ENCODE peak calls at places on chromosomes 1 and 21, in six cellular contexts. C is GM23338, A is tibial nerve, R is hypothalamus, Q is IMR-90, M is fibroblast of lung. V is an unnamed sample.

GRCh38 chr1:160619742-160620277 is 27.0 kb downstream of the SLAMF1 start:
- DNase-seq in C (no peak), A (no peak), R (no peak), Q (no peak), M (no peak), V (no peak)

GRCh38 chr21:45361033-45361997 is 43.6 kb upstream of the COL18A1 start:
- DNase-seq in C (peak; percentile 60), A (no peak), R (no peak), Q (no peak), M (no peak), V (no peak)

GRCh38 chr1:14184346-14184963 is 414.0 kb upstream of the KAZN start:
- DNase-seq in C (no peak), A (no peak), R (no peak), Q (no peak), M (no peak), V (no peak)

GRCh38 chr21:41112740-41113692 is 54.9 kb upstream of the BACE2 start:
- DNase-seq in C (peak; percentile 11), A (no peak), R (peak; percentile 26), Q (peak; percentile 79), M (peak; percentile 81), V (no peak)

GRCh38 chr1:19861034-19861433 is 21.2 kb upstream of the OTUD3 start:
- DNase-seq in C (no peak), A (no peak), R (no peak), Q (peak; percentile 19), M (no peak), V (no peak)

GRCh38 chr1:114462963-114463362 is 48.0 kb downstream of the TRIM33 start:
- DNase-seq in C (no peak), A (no peak), R (no peak), Q (no peak), M (no peak), V (no peak)

GRCh38 chr1:30061292-30062204 is 661.8 kb downstream of the MATN1 start:
- DNase-seq in C (no peak), A (no peak), R (no peak), Q (no peak), M (no peak), V (no peak)

GRCh38 chr1:143735764-143736461 is 235.9 kb downstream of the FAM72C start:
- DNase-seq in C (peak; percentile 62), A (no peak), R (no peak), Q (no peak), M (no peak), V (peak; percentile 45)

GRCh38 chr21:43269461-43269860 is 100.7 kb downstream of the CRYAA start:
- DNase-seq in C (peak; percentile 59), A (no peak), R (no peak), Q (no peak), M (no peak), V (no peak)

GRCh38 chr1:147717706-147718097 is 42.7 kb downstream of the GJA5 start:
- DNase-seq in C (no peak), A (no peak), R (no peak), Q (no peak), M (no peak), V (peak; percentile 66)

GRCh38 chr1:233085566-233085965 is 135.2 kb downstream of the NTPCR start:
- DNase-seq in C (no peak), A (no peak), R (no peak), Q (peak; percentile 49), M (no peak), V (no peak)

GRCh38 chr1:238406098-238406497 is 515.4 kb upstream of the ZP4 start:
- DNase-seq in C (no peak), A (no peak), R (no peak), Q (no peak), M (no peak), V (no peak)

GRCh38 chr1:214402583-214403216 is 121.7 kb downstream of the SMYD2 start:
- DNase-seq in C (no peak), A (no peak), R (no peak), Q (peak; percentile 57), M (no peak), V (no peak)

V was measured in mucosa of descending colon.